ENCODE peak calls at places on chromosomes 6 and 20, in nine cellular contexts. X, P, M, Z, U, A, K, T and B are unnamed samples.

GRCh38 chr20:36998652-36999051 is 47.1 kb upstream of the SAMHD1 start:
- DNase-seq in X (no peak), P (no peak), M (no peak), Z (no peak), U (no peak), A (no peak), K (no peak), T (no peak), B (no peak)

GRCh38 chr6:112372213-112372806 is 25.2 kb downstream of the RFPL4B start:
- DNase-seq in X (no peak), P (no peak), M (peak; percentile 59), Z (no peak), U (no peak), A (no peak), K (peak; percentile 18), T (no peak), B (no peak)

GRCh38 chr20:40680560-40680959 is 8.5 kb downstream of the MAFB start:
- DNase-seq in X (no peak), P (no peak), M (no peak), Z (no peak), U (no peak), A (no peak), K (no peak), T (no peak), B (no peak)

GRCh38 chr6:15441215-15441868 is 195.5 kb downstream of the JARID2 start:
- DNase-seq in X (no peak), P (no peak), M (peak; percentile 86), Z (peak; percentile 31), U (no peak), A (no peak), K (peak; percentile 19), T (peak; percentile 50), B (peak; percentile 58)

GRCh38 chr6:79813854-79814477 is 133.4 kb downstream of the ELOVL4 start:
- DNase-seq in X (peak; percentile 58), P (peak; percentile 66), M (peak; percentile 68), Z (peak; percentile 75), U (peak; percentile 72), A (peak; percentile 46), K (peak; percentile 62), T (peak; percentile 40), B (peak; percentile 86)

GRCh38 chr6:5151955-5152401 is 66.8 kb downstream of the PPP1R3G start:
- DNase-seq in X (no peak), P (no peak), M (peak; percentile 54), Z (no peak), U (no peak), A (no peak), K (no peak), T (peak; percentile 81), B (no peak)

GRCh38 chr6:45697605-45698004 is 318.1 kb downstream of the CLIC5 start:
- DNase-seq in X (no peak), P (no peak), M (peak; percentile 93), Z (peak; percentile 18), U (no peak), A (no peak), K (peak; percentile 35), T (peak; percentile 94), B (no peak)

GRCh38 chr6:14734052-14734415 is 511.8 kb upstream of the JARID2 start:
- DNase-seq in X (no peak), P (no peak), M (no peak), Z (no peak), U (no peak), A (no peak), K (no peak), T (no peak), B (peak; percentile 18)

GRCh38 chr6:50264995-50265571 is 215.4 kb upstream of the DEFB112 start:
- DNase-seq in X (no peak), P (no peak), M (peak; percentile 38), Z (peak; percentile 20), U (no peak), A (no peak), K (no peak), T (peak; percentile 21), B (no peak)

GRCh38 chr6:135909737-135910387 is 58.4 kb downstream of the PDE7B start:
- DNase-seq in X (no peak), P (no peak), M (peak; percentile 57), Z (peak; percentile 60), U (no peak), A (no peak), K (peak; percentile 76), T (peak; percentile 54), B (peak; percentile 66)

GRCh38 chr6:21915707-21916399 is 322.3 kb downstream of the SOX4 start:
- DNase-seq in X (no peak), P (no peak), M (peak; percentile 32), Z (no peak), U (no peak), A (no peak), K (no peak), T (peak; percentile 60), B (no peak)

GRCh38 chr6:124964764-124965105 is 2.5 kb downstream of the RNF217 start:
- DNase-seq in X (no peak), P (no peak), M (no peak), Z (no peak), U (no peak), A (no peak), K (no peak), T (no peak), B (no peak)

GRCh38 chr20:40654876-40655275 is 34.2 kb downstream of the MAFB start:
- DNase-seq in X (no peak), P (peak; percentile 81), M (peak; percentile 50), Z (no peak), U (no peak), A (peak; percentile 53), K (no peak), T (no peak), B (no peak)

GRCh38 chr6:158705386-158706126 is 55.7 kb downstream of the SYTL3 start:
- DNase-seq in X (no peak), P (no peak), M (no peak), Z (no peak), U (no peak), A (no peak), K (no peak), T (no peak), B (no peak)
- H3K4me3 ChIP-seq in X (no peak overlapping the region), P (no peak overlapping the region), M (no peak overlapping the region), Z (no peak overlapping the region), U (no peak overlapping the region), A (no peak overlapping the region), K (no peak overlapping the region), T (no peak overlapping the region), B (no peak overlapping the region)

GRCh38 chr6:44561062-44561591 is 173.6 kb downstream of the CDC5L start:
- DNase-seq in X (no peak), P (no peak), M (no peak), Z (no peak), U (peak; percentile 59), A (no peak), K (no peak), T (no peak), B (no peak)
- H3K4me1 ChIP-seq in X (no peaks in the 10 kb centered on the region), P (no peaks in the 10 kb centered on the region), M (no peaks in the 10 kb centered on the region), Z (peaks cover 5% of the 10 kb centered on the region), U (peaks cover 3% of the 10 kb centered on the region), A (peaks cover 11% of the 10 kb centered on the region), K (peaks cover 8% of the 10 kb centered on the region), T (no peaks in the 10 kb centered on the region), B (no peaks in the 10 kb centered on the region)

GRCh38 chr20:21699216-21699508 is 6.3 kb upstream of the PAX1 start:
- DNase-seq in X (no peak), P (no peak), M (no peak), Z (no peak), U (no peak), A (no peak), K (no peak), T (no peak), B (no peak)

GRCh38 chr20:21698494-21699215 is 6.8 kb upstream of the PAX1 start:
- DNase-seq in X (no peak), P (no peak), M (no peak), Z (no peak), U (no peak), A (no peak), K (no peak), T (no peak), B (no peak)

DNA sequence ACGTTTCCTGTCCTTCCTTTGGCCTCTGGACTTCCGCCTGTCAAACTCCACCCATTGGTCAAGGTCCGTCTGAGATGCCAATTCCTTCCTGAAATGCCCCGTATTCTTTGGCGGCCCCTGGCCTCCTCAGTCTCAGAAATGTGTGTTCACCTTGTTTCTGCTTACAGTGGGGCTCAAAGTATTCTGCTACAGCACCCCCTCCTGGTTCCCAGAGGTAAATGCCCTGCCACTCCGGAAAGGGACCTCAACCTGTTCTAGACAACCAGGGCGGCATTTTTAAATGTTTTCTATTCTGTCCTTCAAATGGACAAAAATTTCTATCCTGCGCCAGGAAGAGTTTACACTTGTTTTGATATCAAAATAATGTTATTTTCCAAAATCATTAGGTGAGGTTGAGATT is 12.1 kb upstream of the PAX1 start:
- DNase-seq in X (no peak), P (no peak), M (no peak), Z (no peak), U (no peak), A (no peak), K (no peak), T (no peak), B (no peak)
- H3K27me3 ChIP-seq in X (peaks cover 10% of the 10 kb centered on the region), P (peaks cover 20% of the 10 kb centered on the region), M (no peaks in the 10 kb centered on the region), Z (peaks cover 21% of the 10 kb centered on the region), U (no peaks in the 10 kb centered on the region), A (peaks cover 95% of the 10 kb centered on the region), K (peaks cover 12% of the 10 kb centered on the region), T (no peaks in the 10 kb centered on the region), B (peaks cover 9% of the 10 kb centered on the region)

DNA sequence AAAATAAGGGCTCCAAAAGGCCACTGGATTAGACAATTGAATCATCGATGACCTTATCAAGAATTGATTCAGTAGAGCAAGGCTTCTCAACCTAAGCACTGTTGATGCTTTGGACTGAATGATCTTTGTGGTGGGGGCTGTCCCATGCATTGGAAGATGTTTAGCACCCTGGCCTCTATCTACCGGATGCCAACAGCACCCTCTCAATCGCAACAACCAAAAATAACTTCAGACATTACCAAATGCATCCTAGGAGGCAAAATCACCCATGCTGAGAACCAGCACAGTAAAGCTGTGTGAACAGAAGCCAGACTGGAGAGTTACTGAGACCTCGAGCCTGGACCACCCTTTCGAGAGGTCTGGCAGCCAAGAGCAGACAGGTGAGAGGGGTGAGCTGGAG is 67.5 kb downstream of the TBC1D7 start:
- DNase-seq in X (no peak), P (no peak), M (no peak), Z (no peak), U (no peak), A (no peak), K (no peak), T (no peak), B (no peak)
- H3K4me3 ChIP-seq in X (no peak overlapping the region), P (no peak overlapping the region), M (no peak overlapping the region), Z (no peak overlapping the region), U (no peak overlapping the region), A (no peak overlapping the region), K (no peak overlapping the region), T (no peak overlapping the region), B (no peak overlapping the region)

GRCh38 chr6:86147859-86148258 is 505.2 kb upstream of the SYNCRIP start:
- DNase-seq in X (no peak), P (no peak), M (no peak), Z (no peak), U (no peak), A (no peak), K (no peak), T (no peak), B (no peak)

GRCh38 chr6:86147311-86147710 is 504.6 kb upstream of the SYNCRIP start:
- DNase-seq in X (no peak), P (no peak), M (no peak), Z (no peak), U (no peak), A (no peak), K (no peak), T (no peak), B (no peak)

DNA sequence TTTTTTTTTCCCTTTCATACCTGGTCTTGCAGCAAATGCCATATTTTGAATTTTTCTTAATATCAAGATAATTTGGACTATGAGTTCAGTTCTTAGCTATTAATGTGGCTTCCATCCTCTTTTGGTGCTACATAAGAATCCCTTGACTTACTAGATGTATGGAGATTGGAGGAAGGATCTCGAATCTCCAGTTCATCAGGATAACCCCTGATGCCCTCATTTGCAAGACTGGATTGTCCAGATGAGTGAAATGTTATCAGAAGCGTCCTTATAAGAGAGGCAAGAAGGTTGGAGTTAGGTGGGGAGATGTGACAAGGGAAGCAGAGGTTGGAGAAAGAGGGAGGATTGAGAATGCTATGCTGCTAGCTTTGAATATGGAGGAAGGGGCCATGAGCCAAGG is 499.6 kb upstream of the SYNCRIP start:
- DNase-seq in X (no peak), P (no peak), M (no peak), Z (no peak), U (no peak), A (no peak), K (no peak), T (no peak), B (no peak)
- H3K4me1 ChIP-seq in X (no peaks in the 10 kb centered on the region), P (no peaks in the 10 kb centered on the region), M (no peaks in the 10 kb centered on the region), Z (no peaks in the 10 kb centered on the region), U (no peaks in the 10 kb centered on the region), A (no peaks in the 10 kb centered on the region), K (no peaks in the 10 kb centered on the region), T (no peaks in the 10 kb centered on the region), B (no peaks in the 10 kb centered on the region)